ENCODE peak calls at places on chromosomes 11 and 22, in six cellular contexts. W is lung, Y is AG04450, K is pancreas, T is GM23248, S is heart left ventricle. C is an unnamed sample.

GRCh38 chr11:114237321-114238280 is 58.6 kb upstream of the NNMT start:
- DNase-seq in T (no peak), Y (no peak), W (no peak), S (no peak), K (no peak), C (no peak)

GRCh38 chr22:44155115-44155514 is 25.6 kb upstream of the PARVG start:
- DNase-seq in K (no peak), W (no peak), S (no peak), T (no peak), Y (no peak), C (no peak)

GRCh38 chr22:49826603-49827306 is 918 bp downstream of the BRD1 start:
- DNase-seq in W (no peak), Y (no peak), S (peak; percentile 79), K (peak; percentile 79), T (peak; percentile 78), C (no peak)

GRCh38 chr22:46770726-46771125 is 8.3 kb downstream of the TBC1D22A start:
- DNase-seq in W (no peak), K (peak; percentile 36), S (no peak), T (no peak), Y (no peak), C (no peak)

GRCh38 chr11:47260366-47260765 is 2.6 kb downstream of the NR1H3 start:
- DNase-seq in W (no peak), T (no peak), K (no peak), S (no peak), Y (no peak), C (no peak)

GRCh38 chr22:44109417-44109816 is 71.3 kb upstream of the PARVG start:
- DNase-seq in T (no peak), W (no peak), S (peak; percentile 7), Y (no peak), K (no peak), C (no peak)

GRCh38 chr22:40491990-40492631 is 121.7 kb downstream of the SGSM3 start:
- DNase-seq in K (no peak), W (no peak), Y (no peak), S (no peak), T (peak; percentile 58), C (no peak)

GRCh38 chr11:130390071-130390758 is 38.2 kb downstream of the ADAMTS8 start:
- DNase-seq in W (no peak), S (no peak), K (no peak), T (peak; percentile 85), Y (peak; percentile 97), C (no peak)

DNA sequence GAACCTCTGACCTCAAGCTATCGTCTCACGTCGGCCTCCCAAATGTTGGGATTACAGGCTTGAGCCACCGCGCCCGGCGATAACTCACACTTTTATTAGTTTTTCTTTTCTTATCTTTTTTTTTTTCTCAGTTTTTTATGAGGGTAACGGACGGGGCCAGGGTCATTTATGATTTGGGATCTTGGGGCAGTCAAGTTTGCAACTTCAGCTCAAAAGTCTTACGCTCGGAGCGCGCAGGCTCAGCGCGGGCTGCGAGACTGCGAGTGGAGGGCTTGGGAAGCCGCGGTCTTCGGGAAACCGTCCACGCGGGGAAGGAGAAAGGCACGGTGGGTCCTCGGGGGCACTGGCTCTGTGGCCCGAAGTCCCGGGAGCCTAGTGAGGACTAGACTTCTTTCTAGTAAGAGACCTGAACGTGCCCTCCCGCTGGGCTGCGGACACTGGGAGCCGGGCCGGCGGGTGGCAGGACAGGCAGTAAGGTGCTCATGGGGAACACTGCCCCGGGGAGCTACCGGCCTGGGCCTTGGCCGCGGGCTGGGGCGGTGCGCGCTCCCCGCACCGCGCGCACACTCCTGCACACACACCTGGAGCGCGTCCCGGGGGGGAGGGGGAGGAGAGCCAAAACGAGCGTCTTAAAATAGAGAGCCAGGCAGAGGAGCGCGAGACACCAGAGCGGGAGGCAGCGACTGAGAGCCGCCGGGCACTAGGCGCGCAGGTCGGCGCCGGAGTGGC is 491 bp upstream of the BARX2 start:
- DNase-seq in Y (no peak), S (no peak), K (peak; percentile 79), T (peak; percentile 22), W (no peak), C (no peak)
- H3K27ac ChIP-seq in Y (no peak overlapping the region), S (no peak overlapping the region), K (peak overlapping the region; percentile 51), T (no peak overlapping the region), W (no peak overlapping the region), C (peak overlapping the region; percentile 73)

GRCh38 chr22:36453855-36454378 is 27.5 kb downstream of the TXN2 start:
- DNase-seq in T (no peak), K (no peak), W (no peak), Y (no peak), S (no peak), C (no peak)
- H3K27ac ChIP-seq in T (no peak overlapping the region), K (no peak overlapping the region), W (peak overlapping the region; percentile 84), Y (no peak overlapping the region), S (peak overlapping the region; percentile 95), C (no peak overlapping the region)

GRCh38 chr11:1866776-1867175 is 13.9 kb downstream of the LSP1 start:
- DNase-seq in K (no peak), T (no peak), S (peak; percentile 61), W (no peak), Y (no peak), C (no peak)
- H3K27ac ChIP-seq in K (no peak overlapping the region), T (no peak overlapping the region), S (peak overlapping the region; percentile 88), W (no peak overlapping the region), Y (no peak overlapping the region), C (no peak overlapping the region)

DNA sequence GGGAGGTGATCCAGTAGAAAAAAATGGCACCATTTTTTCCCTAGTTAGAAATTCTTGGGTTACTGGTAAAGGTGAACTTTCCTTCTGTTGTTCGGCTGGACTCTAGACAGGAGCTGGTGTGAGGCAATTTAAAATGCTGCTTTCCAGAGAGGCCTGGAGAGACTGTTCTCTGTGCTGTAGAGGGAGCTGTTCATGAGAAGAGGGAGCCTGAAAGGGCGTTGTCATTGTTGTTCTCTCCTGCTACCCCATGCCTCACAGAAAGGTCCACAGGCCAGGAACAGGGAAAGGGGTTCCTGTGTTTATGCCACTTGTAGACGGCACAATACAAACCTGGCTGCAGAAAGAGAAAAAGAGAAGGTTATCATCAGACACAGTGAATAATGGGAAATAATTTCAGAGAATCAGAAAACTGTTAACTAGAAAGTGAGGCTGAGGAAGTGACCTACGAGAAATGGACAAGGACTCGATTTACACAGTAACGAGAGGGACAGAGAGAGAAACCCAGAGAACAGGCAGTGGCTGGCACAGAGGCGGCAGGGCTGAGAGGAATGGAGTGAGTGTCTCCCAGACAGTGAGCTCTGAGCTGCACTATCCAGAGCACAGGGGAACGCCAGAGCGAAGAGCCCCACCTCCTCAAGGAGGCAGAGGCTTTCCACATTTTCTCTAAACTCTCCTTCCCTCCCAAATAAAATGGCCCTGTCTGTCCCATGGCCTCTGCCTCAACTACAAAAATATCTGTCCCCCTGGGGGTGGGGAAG is 109.2 kb downstream of the RRM1 start:
- DNase-seq in T (no peak), S (no peak), K (no peak), Y (no peak), W (no peak), C (no peak)
- H3K27ac ChIP-seq in T (no peak overlapping the region), S (peak overlapping the region; percentile 40), K (no peak overlapping the region), Y (no peak overlapping the region), W (no peak overlapping the region), C (no peak overlapping the region)

GRCh38 chr11:119100960-119101349 is 698 bp downstream of the DPAGT1 start:
- DNase-seq in S (no peak), K (no peak), T (peak; percentile 16), Y (no peak), W (no peak), C (no peak)
- H3K27ac ChIP-seq in S (peak overlapping the region; percentile 93), K (no peak overlapping the region), T (peak overlapping the region; percentile 93), Y (peak overlapping the region; percentile 93), W (peak overlapping the region; percentile 92), C (peak overlapping the region; percentile 95)

GRCh38 chr22:17777005-17777716 is 2.9 kb upstream of the BID start:
- DNase-seq in K (no peak), W (peak; percentile 61), Y (no peak), S (peak; percentile 32), T (no peak), C (no peak)
- H3K27ac ChIP-seq in K (no peak overlapping the region), W (peak overlapping the region; percentile 92), Y (no peak overlapping the region), S (peak overlapping the region; percentile 61), T (no peak overlapping the region), C (no peak overlapping the region)

C was measured in epithelial cell of prostate.